ENCODE peak calls at places on chromosomes 7 and 10, in five cellular contexts. Z is fibroblast of lung, C is psoas muscle, W is OCI-LY7, T is astrocyte. X is an unnamed sample.

GRCh38 chr7:37150856-37151255 is 297.8 kb downstream of the ELMO1 start:
- DNase-seq in Z (no peak), C (no peak), W (no peak), T (no peak), X (no peak)

GRCh38 chr7:73999664-74000420 is 28.1 kb upstream of the ELN start:
- DNase-seq in Z (peak; percentile 96), C (no peak), W (no peak), T (peak; percentile 95), X (no peak)

GRCh38 chr10:32972454-32972853 is 14.4 kb upstream of the ITGB1 start:
- DNase-seq in Z (no peak), C (no peak), W (peak; percentile 81), T (no peak), X (no peak)

GRCh38 chr7:94064541-94065191 is 60.5 kb upstream of the BET1 start:
- DNase-seq in Z (peak; percentile 85), C (no peak), W (no peak), T (peak; percentile 81), X (no peak)

GRCh38 chr10:130737622-130738021 is 573.9 kb downstream of the TCERG1L start:
- DNase-seq in Z (no peak), C (peak; percentile 8), W (no peak), T (no peak), X (no peak)

GRCh38 chr7:129468087-129468486 is 33.9 kb downstream of the STRIP2 start:
- DNase-seq in Z (peak; percentile 72), C (no peak), W (no peak), T (peak; percentile 64), X (no peak)

GRCh38 chr7:158073845-158074840 is 513.5 kb downstream of the PTPRN2 start:
- DNase-seq in Z (no peak), C (no peak), W (no peak), T (no peak), X (no peak)

GRCh38 chr10:44673245-44673999 is 237.7 kb upstream of the TMEM72 start:
- DNase-seq in Z (no peak), C (no peak), W (no peak), T (no peak), X (no peak)

GRCh38 chr10:121024905-121025584 is 173.9 kb downstream of the WDR11 start:
- DNase-seq in Z (no peak), C (no peak), W (no peak), T (no peak), X (no peak)

GRCh38 chr7:41052736-41053135 is 650.2 kb downstream of the INHBA start:
- DNase-seq in Z (no peak), C (no peak), W (no peak), T (no peak), X (no peak)

GRCh38 chr7:41051062-41051461 is 651.8 kb downstream of the INHBA start:
- DNase-seq in Z (no peak), C (no peak), W (no peak), T (no peak), X (no peak)

GRCh38 chr7:41051525-41051924 is 651.4 kb downstream of the INHBA start:
- DNase-seq in Z (peak; percentile 45), C (no peak), W (no peak), T (peak; percentile 34), X (no peak)

GRCh38 chr7:41054960-41055700 is 647.8 kb downstream of the INHBA start:
- DNase-seq in Z (no peak), C (no peak), W (no peak), T (no peak), X (no peak)

GRCh38 chr7:41053830-41054229 is 649.1 kb downstream of the INHBA start:
- DNase-seq in Z (peak; percentile 67), C (no peak), W (no peak), T (peak; percentile 56), X (no peak)
- TF ChIP-seq CTCF in Z (peak; percentile 17), C (no peak), W (no peak), T (no peak), X (no peak)

GRCh38 chr10:23293145-23293724 is 51.4 kb downstream of the C10orf67 start:
- DNase-seq in Z (peak; percentile 16), C (no peak), W (peak; percentile 50), T (peak; percentile 8), X (peak; percentile 49)
- TF ChIP-seq CTCF in Z (peak; percentile 68), C (no peak), W (peak; percentile 75), T (peak; percentile 62), X (peak; percentile 51)

GRCh38 chr7:78020874-78021249 is 222.3 kb downstream of the PHTF2 start:
- DNase-seq in Z (no peak), C (no peak), W (no peak), T (no peak), X (no peak)

GRCh38 chr7:78019457-78020130 is 221.0 kb downstream of the PHTF2 start:
- DNase-seq in Z (peak; percentile 89), C (peak; percentile 95), W (peak; percentile 32), T (peak; percentile 80), X (peak; percentile 88)

GRCh38 chr7:78020131-78020873 is 221.7 kb downstream of the PHTF2 start:
- DNase-seq in Z (peak; percentile 77), C (peak; percentile 57), W (peak; percentile 58), T (peak; percentile 67), X (peak; percentile 75)

GRCh38 chr7:78017621-78018100 is 219.1 kb downstream of the PHTF2 start:
- DNase-seq in Z (no peak), C (no peak), W (no peak), T (no peak), X (no peak)

GRCh38 chr7:78018541-78019456 is 220.2 kb downstream of the PHTF2 start:
- DNase-seq in Z (peak; percentile 57), C (peak; percentile 63), W (no peak), T (peak; percentile 39), X (no peak)
- TF ChIP-seq CTCF in Z (peak; percentile 45), C (peak; percentile 22), W (no peak), T (no peak), X (no peak)

GRCh38 chr10:3186365-3186764 is 13.8 kb upstream of the PITRM1 start:
- DNase-seq in Z (no peak), C (no peak), W (no peak), T (no peak), X (no peak)
- TF ChIP-seq CTCF in Z (no peak), C (no peak), W (no peak), T (no peak), X (no peak)

DNA sequence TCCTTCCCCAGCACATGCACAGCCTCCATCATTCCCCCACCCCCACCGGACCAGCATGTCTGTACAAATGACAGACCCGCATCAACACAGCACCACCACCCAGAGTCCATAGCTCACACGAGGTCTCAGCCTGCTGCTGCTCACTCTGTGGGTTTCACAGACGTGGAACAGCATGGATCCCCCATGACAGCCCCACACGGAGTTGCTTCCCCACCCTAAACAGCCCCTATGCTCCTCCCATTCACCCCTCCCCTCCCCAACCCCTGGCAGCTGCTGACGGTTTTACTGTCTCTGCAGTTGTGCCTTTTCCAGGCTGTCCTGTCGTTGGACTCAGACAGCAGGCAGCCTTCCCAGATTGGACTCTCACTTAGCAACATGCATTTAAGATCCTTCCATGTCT is 167.6 kb downstream of the DIP2C start:
- DNase-seq in Z (no peak), C (no peak), W (peak; percentile 46), T (no peak), X (no peak)
- TF ChIP-seq CTCF in Z (no peak), C (no peak), W (peak; percentile 1), T (no peak), X (no peak)

X was measured in GM20000.